ENCODE peak calls at places on chromosomes 11 and 22, in ten cellular contexts. E is MCF 10A, A is Calu3, K is AG09319, Q is H9, R is IMR-90, M is ovary, S is neural crest cell, D is GM12865, B is astrocyte of the cerebellum. N is an unnamed sample.

GRCh38 chr22:39292561-39293074 is 26.8 kb downstream of the RPL3 start:
- DNase-seq in E (peak; percentile 96), S (peak; percentile 34), D (peak; percentile 29), M (peak; percentile 93), A (peak; percentile 95), Q (peak; percentile 76), B (peak; percentile 86), K (peak; percentile 56), R (peak; percentile 92), N (no peak)

GRCh38 chr11:66974724-66975402 is at the start of gene C11orf86:
- DNase-seq in Q (peak; percentile 67), M (no peak), S (no peak), B (no peak), K (no peak), D (no peak), A (no peak), E (no peak), R (no peak), N (no peak)

GRCh38 chr11:45298718-45299117 is 12.6 kb upstream of the SYT13 start:
- DNase-seq in R (no peak), E (no peak), B (no peak), Q (peak; percentile 85), K (no peak), D (no peak), S (no peak), A (no peak), M (no peak), N (no peak)

GRCh38 chr22:42553475-42554361 is at the start of gene SERHL2:
- DNase-seq in M (peak; percentile 93), S (peak; percentile 94), A (peak; percentile 89), R (peak; percentile 55), B (peak; percentile 9), Q (peak; percentile 98), K (peak; percentile 56), E (peak; percentile 42), D (peak; percentile 77), N (peak; percentile 87)

GRCh38 chr11:112087212-112087611 is 539 bp downstream of the SDHD start:
- DNase-seq in B (no peak), K (no peak), R (no peak), D (peak; percentile 11), A (no peak), M (no peak), S (no peak), Q (no peak), E (no peak), N (no peak)

GRCh38 chr11:36703055-36703404 is 105.0 kb upstream of the RAG2 start:
- DNase-seq in B (no peak), E (no peak), Q (no peak), D (peak; percentile 35), R (no peak), K (no peak), S (no peak), A (no peak), M (no peak), N (no peak)

GRCh38 chr11:45150301-45150700 is 3.9 kb downstream of the PRDM11 start:
- DNase-seq in B (no peak), A (no peak), Q (no peak), K (no peak), M (no peak), E (no peak), R (no peak), D (no peak), S (no peak), N (no peak)

GRCh38 chr11:57885298-57886035 is 123.9 kb downstream of the CTNND1 start:
- DNase-seq in K (no peak), D (peak; percentile 7), M (no peak), S (peak; percentile 2), R (peak; percentile 42), E (peak; percentile 43), Q (no peak), B (no peak), A (peak; percentile 13), N (peak; percentile 19)

GRCh38 chr22:35480143-35480542 is 60.5 kb upstream of the RASD2 start:
- DNase-seq in A (no peak), Q (peak; percentile 13), E (no peak), B (peak; percentile 43), K (no peak), M (peak; percentile 41), R (peak; percentile 16), S (no peak), D (no peak), N (no peak)

GRCh38 chr11:122173074-122173450 is 57.0 kb upstream of the BLID start:
- DNase-seq in R (no peak), K (no peak), D (no peak), M (no peak), A (no peak), Q (no peak), S (no peak), E (no peak), B (no peak), N (no peak)

GRCh38 chr22:21917206-21917958 is 35.3 kb downstream of the PPM1F start:
- DNase-seq in Q (no peak), K (no peak), R (no peak), A (no peak), E (no peak), M (peak; percentile 47), D (no peak), S (no peak), B (no peak), N (no peak)

GRCh38 chr11:115313224-115313838 is 190.9 kb downstream of the CADM1 start:
- DNase-seq in Q (no peak), R (no peak), D (no peak), M (no peak), E (no peak), S (no peak), K (no peak), A (no peak), B (no peak), N (no peak)

GRCh38 chr11:69209421-69209820 is 53.7 kb downstream of the SMIM38 start:
- DNase-seq in A (no peak), E (no peak), Q (no peak), B (no peak), K (no peak), S (no peak), D (no peak), R (no peak), M (no peak), N (no peak)

GRCh38 chr11:125364085-125364822 is 131.8 kb downstream of the FEZ1 start:
- DNase-seq in M (no peak), R (peak; percentile 81), B (no peak), K (no peak), Q (no peak), D (no peak), S (no peak), A (no peak), E (no peak), N (no peak)

GRCh38 chr22:45842141-45842831 is 134.7 kb downstream of the WNT7B start:
- DNase-seq in B (peak; percentile 32), S (no peak), K (no peak), Q (no peak), R (peak; percentile 77), M (no peak), D (no peak), E (no peak), A (no peak), N (no peak)

GRCh38 chr22:50597097-50597496 is 3.5 kb upstream of the MAPK8IP2 start:
- DNase-seq in S (no peak), E (no peak), R (no peak), D (no peak), Q (no peak), B (no peak), M (no peak), K (no peak), A (no peak), N (no peak)

GRCh38 chr11:116553482-116553881 is 219.3 kb downstream of the BUD13 start:
- DNase-seq in B (no peak), Q (no peak), S (no peak), M (no peak), E (no peak), R (no peak), A (no peak), K (no peak), D (no peak), N (no peak)
- TF ChIP-seq CTCF in B (no peak), Q (peak; percentile 51), S (no peak), M (no peak), E (no peak), R (no peak), A (no peak), K (no peak), D (no peak), N (peak; percentile 36)

GRCh38 chr11:92070026-92070889 is 154.4 kb upstream of the FAT3 start:
- DNase-seq in R (no peak), M (no peak), B (no peak), E (no peak), A (no peak), S (no peak), K (no peak), Q (no peak), D (no peak), N (no peak)
- TF ChIP-seq CTCF in R (peak; percentile 21), M (no peak), B (peak; percentile 22), E (no peak), A (no peak), S (peak; percentile 39), K (no peak), Q (peak; percentile 50), D (no peak), N (peak; percentile 24)

GRCh38 chr11:131908316-131908715 is 537.9 kb downstream of the NTM start:
- DNase-seq in K (no peak), A (no peak), Q (no peak), E (no peak), B (no peak), D (no peak), M (no peak), R (no peak), S (no peak), N (no peak)

GRCh38 chr11:131909426-131910200 is 539.2 kb downstream of the NTM start:
- DNase-seq in B (no peak), K (no peak), Q (no peak), A (no peak), R (peak; percentile 35), D (no peak), E (no peak), S (no peak), M (no peak), N (no peak)

GRCh38 chr11:131907371-131907770 is 537.0 kb downstream of the NTM start:
- DNase-seq in S (no peak), D (no peak), M (no peak), K (no peak), R (no peak), E (no peak), A (no peak), Q (no peak), B (no peak), N (no peak)

GRCh38 chr11:131904756-131905155 is 534.3 kb downstream of the NTM start:
- DNase-seq in B (peak; percentile 59), M (no peak), R (no peak), D (no peak), A (no peak), E (no peak), K (no peak), S (no peak), Q (peak; percentile 80), N (no peak)

GRCh38 chr11:131906963-131907362 is 536.5 kb downstream of the NTM start:
- DNase-seq in R (no peak), K (no peak), B (no peak), D (no peak), E (no peak), A (no peak), Q (no peak), M (no peak), S (no peak), N (no peak)
- TF ChIP-seq CTCF in R (no peak), K (peak; percentile 40), B (peak; percentile 41), D (no peak), E (no peak), A (no peak), Q (peak; percentile 34), M (no peak), S (no peak), N (no peak)

GRCh38 chr11:8070417-8071101 is 10.5 kb upstream of the TUB start:
- DNase-seq in M (no peak), R (peak; percentile 61), D (peak; percentile 22), B (no peak), K (no peak), E (peak; percentile 38), S (no peak), Q (no peak), A (no peak), N (no peak)
- TF ChIP-seq CTCF in M (no peak), R (peak; percentile 62), D (peak; percentile 12), B (peak; percentile 48), K (peak; percentile 55), E (peak; percentile 18), S (peak; percentile 45), Q (peak; percentile 53), A (peak; percentile 18), N (peak; percentile 38)

N was measured in progenitor cell of endocrine pancreas.